ENCODE peak calls at places on chromosomes 1 and 21, in seven cellular contexts. Y is mammary epithelial cell; C is heart right ventricle; N is GM23248; T is effector memory CD4-positive, alpha-beta T cell; X is tibial nerve; P is fibroblast of lung. Q is an unnamed sample.

GRCh38 chr21:43467785-43468184 is 40.9 kb upstream of the SIK1 start:
- DNase-seq in P (no peak), N (no peak), T (no peak), X (peak; percentile 2), C (no peak), Y (no peak), Q (no peak)

GRCh38 chr21:38770660-38771059 is 35.1 kb upstream of the ETS2 start:
- DNase-seq in P (no peak), X (no peak), Y (no peak), T (no peak), C (no peak), N (no peak), Q (no peak)

GRCh38 chr1:156140879-156141707 is 12.3 kb upstream of the SEMA4A start:
- DNase-seq in P (peak; percentile 63), N (peak; percentile 71), T (no peak), X (no peak), C (no peak), Y (no peak), Q (no peak)

GRCh38 chr21:46317710-46318463 is 5.8 kb downstream of the C21orf58 start:
- DNase-seq in C (peak; percentile 49), Y (no peak), T (no peak), P (no peak), N (no peak), X (no peak), Q (no peak)

GRCh38 chr1:116945421-116945820 is 35.7 kb downstream of the PTGFRN start:
- DNase-seq in T (no peak), C (no peak), P (no peak), X (no peak), N (no peak), Y (no peak), Q (no peak)

GRCh38 chr1:9737057-9737456 is 85.5 kb downstream of the PIK3CD start:
- DNase-seq in C (no peak), P (no peak), X (peak; percentile 38), N (no peak), T (no peak), Y (no peak), Q (no peak)

GRCh38 chr1:26546819-26547218 is 17.3 kb downstream of the RPS6KA1 start:
- DNase-seq in P (no peak), Y (no peak), T (no peak), C (no peak), N (no peak), X (no peak), Q (no peak)

GRCh38 chr1:71049951-71050598 is 2.5 kb upstream of the PTGER3 start:
- DNase-seq in Y (peak; percentile 49), P (peak; percentile 77), N (peak; percentile 75), X (peak; percentile 76), C (peak; percentile 40), T (no peak), Q (no peak)

GRCh38 chr1:45518910-45519309 is 2.8 kb downstream of the PRDX1 start:
- DNase-seq in C (no peak), Y (no peak), T (no peak), N (no peak), P (peak; percentile 17), X (no peak), Q (no peak)

GRCh38 chr1:209613351-209614150 is 30.0 kb downstream of the CAMK1G start:
- DNase-seq in X (no peak), T (no peak), Y (peak; percentile 72), N (peak; percentile 17), C (no peak), P (no peak), Q (no peak)

GRCh38 chr1:186682721-186683120 is 2.5 kb upstream of the PTGS2 start:
- DNase-seq in C (no peak), Y (no peak), X (no peak), T (no peak), P (peak; percentile 64), N (peak; percentile 81), Q (no peak)

DNA sequence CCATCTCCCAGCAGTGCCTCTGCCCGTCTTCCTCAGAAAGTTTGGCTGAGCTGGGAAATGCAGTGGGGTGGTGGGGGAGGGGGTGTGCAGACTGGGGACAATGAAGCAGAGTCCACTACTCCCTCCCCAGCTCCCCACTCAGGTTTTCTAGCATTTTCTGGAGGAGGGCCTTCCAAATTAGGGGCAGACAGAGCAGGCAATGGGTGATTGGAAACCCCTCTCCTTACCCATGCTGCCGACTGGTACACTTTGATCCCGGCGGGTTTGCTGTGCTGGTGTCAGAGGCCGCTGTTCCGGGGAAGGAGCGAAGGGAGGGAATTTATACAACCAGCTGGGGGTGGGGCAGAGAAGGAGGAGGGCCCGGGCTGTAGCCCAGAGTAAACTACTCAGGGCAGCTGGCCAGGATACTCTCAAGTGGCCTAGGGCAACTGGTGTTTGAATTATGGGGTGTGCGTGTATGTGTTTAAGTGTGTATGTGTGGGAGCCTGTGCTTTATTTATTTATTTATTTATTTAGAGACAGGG is at the start of gene SELENBP1:
- DNase-seq in T (no peak), P (peak; percentile 94), C (peak; percentile 94), N (peak; percentile 72), X (peak; percentile 86), Y (no peak), Q (no peak)
- H3K4me1 ChIP-seq in T (no peaks in the 10 kb centered on the region), P (peaks cover 3% of the 10 kb centered on the region), C (peaks cover 45% of the 10 kb centered on the region), N (peaks cover 16% of the 10 kb centered on the region), X (peaks cover 37% of the 10 kb centered on the region), Y (no peaks in the 10 kb centered on the region), Q (no peaks in the 10 kb centered on the region)

GRCh38 chr1:109897244-109897955 is 13.2 kb upstream of the CSF1 start:
- DNase-seq in X (no peak), N (peak; percentile 40), C (no peak), P (no peak), Y (no peak), T (no peak), Q (no peak)
- H3K27ac ChIP-seq in X (no peak overlapping the region), N (no peak overlapping the region), C (peak overlapping the region; percentile 85), P (no peak overlapping the region), Y (no peak overlapping the region), T (no peak overlapping the region), Q (no peak overlapping the region)

GRCh38 chr1:203934027-203934426 is 72.6 kb downstream of the SNRPE start:
- DNase-seq in P (no peak), N (no peak), T (no peak), Y (peak; percentile 47), C (no peak), X (no peak), Q (no peak)

GRCh38 chr1:203932559-203932958 is 71.2 kb downstream of the SNRPE start:
- DNase-seq in C (no peak), T (no peak), P (no peak), X (no peak), N (no peak), Y (no peak), Q (no peak)

GRCh38 chr1:203937678-203938330 is 76.4 kb downstream of the SNRPE start:
- DNase-seq in N (no peak), X (no peak), C (no peak), Y (no peak), P (peak; percentile 19), T (no peak), Q (no peak)

GRCh38 chr1:203934651-203935050 is 73.3 kb downstream of the SNRPE start:
- DNase-seq in Y (no peak), T (no peak), N (no peak), P (peak; percentile 11), C (no peak), X (no peak), Q (no peak)

DNA sequence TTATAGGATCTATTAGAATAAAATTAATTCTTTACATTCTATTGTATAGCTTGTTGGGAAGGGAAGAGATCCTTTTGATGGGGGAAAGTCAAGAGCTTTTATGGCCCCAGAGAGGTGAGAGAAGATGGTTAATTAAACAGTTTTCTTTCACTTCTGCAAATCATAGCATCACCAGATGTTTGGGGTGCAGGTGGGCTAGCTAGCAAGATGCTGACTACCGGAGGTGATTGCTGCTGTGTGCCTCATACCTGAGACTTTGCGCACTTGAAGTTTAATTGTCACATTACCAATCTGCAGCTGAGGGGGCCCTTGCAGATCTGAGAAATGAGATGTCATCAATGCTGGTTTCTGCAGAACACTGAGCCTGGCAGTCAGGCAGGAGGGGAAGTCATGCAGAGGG is 73.9 kb downstream of the SNRPE start:
- DNase-seq in C (no peak), P (no peak), Y (no peak), X (no peak), T (no peak), N (no peak), Q (no peak)
- H3K4me1 ChIP-seq in C (no peaks in the 10 kb centered on the region), P (no peaks in the 10 kb centered on the region), Y (peaks cover 6% of the 10 kb centered on the region), X (no peaks in the 10 kb centered on the region), T (no peaks in the 10 kb centered on the region), N (no peaks in the 10 kb centered on the region), Q (no peaks in the 10 kb centered on the region)

GRCh38 chr1:31413405-31414005 is 492 bp downstream of the SERINC2 start:
- DNase-seq in C (peak; percentile 76), X (peak; percentile 67), N (peak; percentile 76), Y (peak; percentile 53), P (peak; percentile 58), T (no peak), Q (no peak)
- H3K27ac ChIP-seq in C (peak overlapping the region; percentile 73), X (no peak overlapping the region), N (no peak overlapping the region), Y (peak overlapping the region; percentile 67), P (peak overlapping the region; percentile 78), T (no peak overlapping the region), Q (no peak overlapping the region)

GRCh38 chr1:1435094-1435903 is at the start of gene VWA1:
- DNase-seq in Y (peak; percentile 51), X (peak; percentile 52), N (peak; percentile 87), C (peak; percentile 60), P (peak; percentile 53), T (peak; percentile 30), Q (peak; percentile 62)
- H3K4me1 ChIP-seq in Y (peaks cover 48% of the 10 kb centered on the region), X (peaks cover 77% of the 10 kb centered on the region), N (no peaks in the 10 kb centered on the region), C (peaks cover 60% of the 10 kb centered on the region), P (peaks cover 24% of the 10 kb centered on the region), T (peaks cover 9% of the 10 kb centered on the region), Q (peaks cover 8% of the 10 kb centered on the region)

DNA sequence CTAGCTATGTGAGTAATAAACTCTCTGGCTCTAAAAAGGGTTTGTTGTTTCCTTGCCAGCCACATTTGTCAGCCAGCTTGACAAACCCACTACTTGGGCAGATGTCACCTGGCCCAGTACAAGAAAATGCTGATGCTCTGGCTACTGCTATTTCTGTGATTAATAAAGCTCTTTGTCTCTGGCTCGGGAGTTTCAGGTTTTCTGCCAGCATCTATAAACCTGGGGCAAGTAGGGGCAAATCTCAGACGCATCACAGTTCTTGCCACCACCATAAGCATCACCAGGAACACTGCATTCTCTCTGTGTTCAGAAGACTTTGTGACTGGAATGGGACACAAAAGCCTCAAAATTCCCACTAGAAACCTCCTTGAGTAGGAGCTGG is 2.5 kb downstream of the ITLN2 start:
- DNase-seq in Y (peak; percentile 94), N (no peak), P (no peak), T (no peak), X (no peak), C (no peak), Q (no peak)
- H3K27ac ChIP-seq in Y (peak overlapping the region; percentile 70), N (no peak overlapping the region), P (no peak overlapping the region), T (no peak overlapping the region), X (no peak overlapping the region), C (no peak overlapping the region), Q (no peak overlapping the region)

GRCh38 chr1:78095618-78096416 is 50.1 kb downstream of the GIPC2 start:
- DNase-seq in N (peak; percentile 91), C (no peak), T (no peak), X (no peak), Y (peak; percentile 79), P (peak; percentile 89), Q (no peak)

GRCh38 chr1:78091215-78091813 is 45.5 kb downstream of the GIPC2 start:
- DNase-seq in T (no peak), X (no peak), C (no peak), N (no peak), Y (no peak), P (no peak), Q (no peak)

GRCh38 chr1:78090734-78091133 is 45.0 kb downstream of the GIPC2 start:
- DNase-seq in N (no peak), Y (no peak), C (no peak), T (no peak), X (no peak), P (no peak), Q (no peak)

GRCh38 chr1:78091886-78092285 is 46.1 kb downstream of the GIPC2 start:
- DNase-seq in T (no peak), X (no peak), P (no peak), Y (no peak), C (no peak), N (no peak), Q (no peak)

GRCh38 chr1:78092686-78093085 is 46.9 kb downstream of the GIPC2 start:
- DNase-seq in P (no peak), C (no peak), X (no peak), Y (peak; percentile 83), N (peak; percentile 69), T (no peak), Q (no peak)
- H3K4me1 ChIP-seq in P (peaks cover 5% of the 10 kb centered on the region), C (peaks cover 18% of the 10 kb centered on the region), X (no peaks in the 10 kb centered on the region), Y (peaks cover 43% of the 10 kb centered on the region), N (peaks cover 64% of the 10 kb centered on the region), T (no peaks in the 10 kb centered on the region), Q (no peaks in the 10 kb centered on the region)